ENCODE peak calls at places on chromosomes 1 and 21, in four cellular contexts. O is suprapubic skin, H is heart left ventricle, K is tibial artery. S is an unnamed sample.

GRCh38 chr1:95309031-95309459 is 75.0 kb downstream of the RWDD3 start:
- DNase-seq in H (no peak), O (no peak), K (no peak), S (no peak)

GRCh38 chr1:225754940-225755635 is 22.5 kb upstream of the SRP9 start:
- DNase-seq in K (no peak), H (peak), O (peak), S (no peak)

GRCh38 chr1:94015489-94015817 is 105.5 kb downstream of the ABCA4 start:
- DNase-seq in K (no peak), O (no peak), H (no peak), S (no peak)

GRCh38 chr1:236568285-236568894 is 35.9 kb downstream of the HEATR1 start:
- DNase-seq in O (no peak), H (no peak), K (no peak), S (no peak)

GRCh38 chr1:247936415-247936814 is 11.7 kb downstream of the OR2AJ1 start:
- DNase-seq in O (no peak), H (no peak), K (no peak), S (peak)

GRCh38 chr1:42258218-42258617 is 76.8 kb downstream of the FOXJ3 start:
- DNase-seq in K (no peak), H (no peak), O (no peak), S (no peak)

GRCh38 chr1:245685111-245685810 is 530.5 kb downstream of the KIF26B start:
- DNase-seq in O (no peak), H (no peak), K (no peak), S (peak)

GRCh38 chr1:54542120-54542961 is 5.7 kb upstream of the ACOT11 start:
- DNase-seq in K (no peak), H (peak), O (no peak), S (no peak)

GRCh38 chr1:48817505-48818114 is 40.9 kb upstream of the BEND5 start:
- DNase-seq in O (peak), K (peak), H (peak), S (no peak)

GRCh38 chr1:59034925-59035324 is 251.1 kb upstream of the JUN start:
- DNase-seq in H (no peak), K (no peak), O (no peak), S (no peak)

GRCh38 chr1:154698320-154699096 is 90.5 kb upstream of the ADAR start:
- DNase-seq in K (no peak), H (no peak), O (no peak), S (no peak)

GRCh38 chr1:162357681-162358266 is 18.9 kb downstream of the SPATA46 start:
- DNase-seq in K (no peak), H (no peak), O (no peak), S (no peak)

GRCh38 chr1:10431065-10431730 is 965 bp downstream of the CENPS start:
- DNase-seq in H (no peak), K (no peak), O (no peak), S (no peak)

GRCh38 chr21:26199471-26199870 is 28.9 kb upstream of the APP start:
- DNase-seq in K (no peak), O (no peak), H (no peak), S (no peak)

GRCh38 chr1:15196807-15197530 is 43.4 kb downstream of the TMEM51 start:
- DNase-seq in O (no peak), K (no peak), H (no peak), S (peak)

GRCh38 chr1:167797005-167797404 is 75.2 kb downstream of the MPZL1 start:
- DNase-seq in H (peak), O (peak), K (peak), S (no peak)

GRCh38 chr1:71045463-71046028 is 2.1 kb downstream of the PTGER3 start:
- DNase-seq in O (no peak), K (no peak), H (no peak), S (no peak)

GRCh38 chr1:66778969-66779368 is 22.1 kb downstream of the INSL5 start:
- DNase-seq in O (no peak), K (no peak), H (no peak), S (no peak)

GRCh38 chr1:24540051-24540905 is 15.6 kb upstream of the NCMAP start:
- DNase-seq in K (no peak), O (no peak), H (no peak), S (no peak)

GRCh38 chr1:24957016-24957807 is 27.1 kb upstream of the RUNX3 start:
- DNase-seq in H (peak), O (no peak), K (no peak), S (no peak)

GRCh38 chr1:27554293-27554692 is 49.7 kb downstream of the AHDC1 start:
- DNase-seq in H (no peak), O (no peak), K (no peak), S (no peak)

GRCh38 chr1:245332513-245332912 is 177.7 kb downstream of the KIF26B start:
- DNase-seq in H (no peak), K (no peak), O (no peak), S (no peak)

GRCh38 chr1:45673956-45674355 is 12.4 kb downstream of the GPBP1L1 start:
- DNase-seq in K (no peak), H (no peak), O (no peak), S (no peak)

GRCh38 chr1:68116643-68117235 is 66.3 kb upstream of the DIRAS3 start:
- DNase-seq in H (peak), K (no peak), O (no peak), S (no peak)

GRCh38 chr1:241972703-241973375 is 15.3 kb downstream of the BECN2 start:
- DNase-seq in K (no peak), O (no peak), H (peak), S (no peak)

GRCh38 chr21:33964706-33965325 is 49.2 kb upstream of the ATP5PO start:
- DNase-seq in K (no peak), O (no peak), H (no peak), S (no peak)

GRCh38 chr21:31162079-31162699 is 123.9 kb upstream of the KRTAP19-8 start:
- DNase-seq in H (no peak), O (no peak), K (no peak), S (no peak)

GRCh38 chr1:180636138-180636537 is 4.3 kb downstream of the XPR1 start:
- DNase-seq in H (no peak), K (no peak), O (no peak), S (no peak)

GRCh38 chr1:6474815-6475282 is 8.9 kb upstream of the TNFRSF25 start:
- DNase-seq in K (no peak), H (no peak), O (no peak), S (no peak)

GRCh38 chr1:41411229-41411628 is 50.0 kb downstream of the FOXO6 start:
- DNase-seq in H (no peak), O (no peak), K (no peak), S (no peak)

GRCh38 chr1:64243757-64244080 is 40.3 kb downstream of the UBE2U start:
- DNase-seq in H (no peak), O (no peak), K (no peak), S (no peak)

DNA sequence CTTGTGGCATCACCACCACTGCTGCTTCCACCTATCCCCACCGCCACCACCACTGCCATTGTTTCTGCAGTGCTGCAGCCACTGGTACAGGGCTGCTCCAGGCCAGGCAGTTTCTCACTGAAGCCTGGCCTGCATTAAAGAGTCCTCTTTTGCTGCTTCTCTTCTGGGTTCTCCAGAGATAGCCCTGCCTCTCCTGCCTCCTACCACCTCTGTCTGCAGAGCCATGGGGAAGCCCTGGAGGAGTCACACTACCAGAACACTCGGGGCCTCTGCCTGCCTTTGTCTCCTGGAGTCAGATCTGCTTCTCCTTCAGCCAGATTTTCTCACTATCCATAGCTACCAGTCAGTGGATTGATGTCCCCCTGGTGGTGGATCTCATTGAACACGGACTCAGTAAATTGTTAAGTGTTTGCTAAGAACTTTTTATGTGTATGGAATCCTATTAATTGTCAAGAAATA is 37.7 kb upstream of the DDAH1 start:
- DNase-seq in H (peak), K (peak), O (no peak), S (no peak)
- TF ChIP-seq CTCF in H (peak), K (peak), O (no peak), S (peak)

DNA sequence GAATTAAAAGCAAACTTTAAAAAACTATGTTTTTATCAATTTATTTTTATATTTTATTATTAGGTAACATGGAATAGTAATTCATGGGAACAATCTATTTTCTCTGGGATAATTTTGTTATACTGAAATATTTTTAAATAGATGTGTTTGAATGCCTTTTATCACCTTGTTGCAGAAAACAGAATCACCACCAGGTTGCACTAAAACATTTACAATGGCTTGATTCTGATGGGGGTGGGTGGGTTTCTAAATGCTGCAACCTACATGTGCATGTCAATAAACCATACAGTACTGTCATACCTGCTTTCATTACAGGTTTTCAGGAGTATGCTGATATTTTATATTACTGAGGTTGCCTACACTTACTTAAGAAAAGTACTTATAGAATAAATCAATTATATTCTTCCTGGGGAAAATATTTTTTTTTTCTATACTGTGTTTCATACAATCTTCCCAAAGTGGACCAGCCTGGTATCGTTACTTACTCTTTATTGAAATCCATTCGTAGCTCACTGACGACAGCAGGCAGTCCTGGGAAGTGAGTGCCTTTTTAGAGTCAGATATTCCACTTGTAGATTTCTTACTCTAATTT is 132.8 kb downstream of the PTPRC start:
- DNase-seq in H (no peak), K (no peak), O (no peak), S (no peak)
- TF ChIP-seq CTCF in H (peak), K (peak), O (no peak), S (peak)

GRCh38 chr1:43974443-43975248 is at the start of gene ATP6V0B:
- DNase-seq in K (peak), H (peak), O (peak), S (peak)
- TF ChIP-seq CTCF in K (peak), H (peak), O (no peak), S (peak)

GRCh38 chr1:152398812-152399698 is 15.0 kb downstream of the CRNN start:
- DNase-seq in O (no peak), K (no peak), H (no peak), S (no peak)

GRCh38 chr1:152394151-152394550 is 19.9 kb downstream of the CRNN start:
- DNase-seq in K (no peak), O (no peak), H (no peak), S (no peak)

GRCh38 chr1:152392909-152393308 is 21.2 kb downstream of the CRNN start:
- DNase-seq in O (no peak), K (no peak), H (no peak), S (no peak)

DNA sequence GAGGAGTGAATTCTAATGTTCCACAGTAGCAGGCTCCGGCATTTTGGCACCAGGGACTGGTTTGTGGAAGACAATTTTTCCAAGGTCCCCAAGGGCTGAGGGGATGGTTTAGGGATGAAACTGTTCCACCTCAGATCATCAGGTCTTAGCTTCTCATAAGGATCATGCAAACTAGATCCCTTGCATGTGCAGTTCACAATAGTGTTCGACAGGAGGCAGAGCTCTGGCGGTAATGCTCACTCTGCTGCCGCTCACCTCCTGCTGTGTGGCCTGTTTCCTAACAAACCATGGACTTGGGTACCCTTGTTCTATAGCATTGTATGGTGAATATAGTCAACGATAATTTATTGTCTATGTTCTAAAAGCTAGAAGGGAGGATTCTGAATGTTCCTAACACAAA is 16.6 kb downstream of the CRNN start:
- DNase-seq in O (no peak), H (no peak), K (no peak), S (no peak)
- TF ChIP-seq CTCF in O (no peak), H (no peak), K (no peak), S (no peak)

DNA sequence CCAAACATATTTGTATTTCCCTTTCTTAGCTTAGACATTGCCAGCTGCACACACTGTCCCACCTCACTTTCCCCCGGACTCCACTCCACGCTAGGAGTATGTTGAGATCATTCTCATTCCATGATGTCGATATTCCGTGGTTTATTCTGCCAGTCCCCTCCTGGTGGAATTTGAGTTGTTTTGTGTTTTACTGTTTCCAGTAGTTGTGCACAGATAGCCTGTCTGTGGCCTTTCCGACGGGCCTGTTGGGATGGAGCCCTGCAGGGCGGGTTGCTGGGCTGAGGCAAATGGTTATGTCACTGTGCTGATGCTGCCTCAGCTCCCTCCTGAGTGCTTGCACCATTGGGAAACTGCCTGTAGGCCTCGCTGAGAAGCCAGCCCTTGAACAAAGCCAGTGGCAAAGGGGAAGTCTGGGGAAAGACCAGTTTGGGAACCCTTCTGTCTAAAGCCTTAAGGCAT is 12.8 kb downstream of the TRAPPC10 start:
- DNase-seq in O (peak), K (peak), H (peak), S (no peak)
- TF ChIP-seq CTCF in O (no peak), K (no peak), H (no peak), S (no peak)

GRCh38 chr1:113978863-113979702 is at the start of gene OLFML3:
- DNase-seq in H (peak), K (peak), O (peak), S (no peak)

GRCh38 chr1:113975211-113975895 is 3.9 kb upstream of the OLFML3 start:
- DNase-seq in O (no peak), K (no peak), H (no peak), S (no peak)

GRCh38 chr1:113972954-113973353 is 6.3 kb upstream of the OLFML3 start:
- DNase-seq in H (no peak), O (no peak), K (no peak), S (no peak)

GRCh38 chr1:113980120-113980519 is 846 bp downstream of the OLFML3 start:
- DNase-seq in K (peak), O (no peak), H (peak), S (no peak)

GRCh38 chr1:113976609-113977278 is 2.5 kb upstream of the OLFML3 start:
- DNase-seq in H (peak), K (peak), O (no peak), S (no peak)
- TF ChIP-seq CTCF in H (peak), K (peak), O (no peak), S (peak)

GRCh38 chr1:152777510-152778137 is 2.7 kb downstream of the LCE1F start:
- DNase-seq in K (no peak), H (no peak), O (no peak), S (no peak)
- TF ChIP-seq CTCF in K (no peak), H (no peak), O (no peak), S (no peak)